ENCODE peak calls at places on chromosomes 16 and 17, in six cellular contexts. One of them, this sample, is unnamed.

GRCh38 chr17:77154187-77154586 is 13.4 kb downstream of the SEC14L1 start:
- DNase-seq in endodermal cell: no peak
- DNase-seq in PC-3: no peak
- DNase-seq in effector memory CD4-positive, alpha-beta T cell: no peak
- DNase-seq in aorta: no peak
- DNase-seq in esophagus muscularis mucosa: no peak
- DNase-seq in this sample: no peak

GRCh38 chr17:60410001-60410400 is 12.3 kb upstream of the CHCT1 start:
- DNase-seq in endodermal cell: no peak
- DNase-seq in PC-3: peak; percentile 21
- DNase-seq in effector memory CD4-positive, alpha-beta T cell: no peak
- DNase-seq in aorta: no peak
- DNase-seq in esophagus muscularis mucosa: no peak
- DNase-seq in this sample: no peak

GRCh38 chr17:48244814-48245213 is 137.2 kb downstream of the SNX11 start:
- DNase-seq in endodermal cell: no peak
- DNase-seq in PC-3: peak; percentile 81
- DNase-seq in effector memory CD4-positive, alpha-beta T cell: no peak
- DNase-seq in aorta: no peak
- DNase-seq in esophagus muscularis mucosa: no peak
- DNase-seq in this sample: no peak

GRCh38 chr17:8732406-8733065 is 12.1 kb downstream of the CCDC42 start:
- DNase-seq in endodermal cell: no peak
- DNase-seq in PC-3: no peak
- DNase-seq in effector memory CD4-positive, alpha-beta T cell: no peak
- DNase-seq in aorta: no peak
- DNase-seq in esophagus muscularis mucosa: no peak
- DNase-seq in this sample: no peak

GRCh38 chr16:77306050-77306616 is 106.9 kb downstream of the SYCE1L start:
- DNase-seq in endodermal cell: no peak
- DNase-seq in PC-3: peak; percentile 29
- DNase-seq in effector memory CD4-positive, alpha-beta T cell: no peak
- DNase-seq in aorta: no peak
- DNase-seq in esophagus muscularis mucosa: no peak
- DNase-seq in this sample: no peak

GRCh38 chr17:42381898-42382297 is 6.3 kb downstream of the STAT3 start:
- DNase-seq in endodermal cell: no peak
- DNase-seq in PC-3: no peak
- DNase-seq in effector memory CD4-positive, alpha-beta T cell: no peak
- DNase-seq in aorta: no peak
- DNase-seq in esophagus muscularis mucosa: no peak
- DNase-seq in this sample: no peak

GRCh38 chr16:71882505-71883192 is 1.3 kb downstream of the ZNF821 start:
- DNase-seq in endodermal cell: peak; percentile 86
- DNase-seq in PC-3: peak; percentile 81
- DNase-seq in effector memory CD4-positive, alpha-beta T cell: peak; percentile 73
- DNase-seq in aorta: no peak
- DNase-seq in esophagus muscularis mucosa: peak; percentile 94
- DNase-seq in this sample: peak; percentile 83

GRCh38 chr16:50444546-50444945 is 75.8 kb upstream of the BRD7 start:
- DNase-seq in endodermal cell: no peak
- DNase-seq in PC-3: no peak
- DNase-seq in effector memory CD4-positive, alpha-beta T cell: no peak
- DNase-seq in aorta: no peak
- DNase-seq in esophagus muscularis mucosa: no peak
- DNase-seq in this sample: no peak

GRCh38 chr16:69712277-69712676 is 14.1 kb downstream of the NQO1 start:
- DNase-seq in endodermal cell: no peak
- DNase-seq in PC-3: no peak
- DNase-seq in effector memory CD4-positive, alpha-beta T cell: no peak
- DNase-seq in aorta: no peak
- DNase-seq in esophagus muscularis mucosa: peak; percentile 50
- DNase-seq in this sample: no peak

GRCh38 chr17:80296221-80296620 is 35.6 kb downstream of the RNF213 start:
- DNase-seq in endodermal cell: no peak
- DNase-seq in PC-3: no peak
- DNase-seq in effector memory CD4-positive, alpha-beta T cell: no peak
- DNase-seq in aorta: no peak
- DNase-seq in esophagus muscularis mucosa: no peak
- DNase-seq in this sample: no peak

GRCh38 chr17:78358538-78359215 is 1.2 kb downstream of the SOCS3 start:
- DNase-seq in endodermal cell: peak; percentile 81
- DNase-seq in PC-3: no peak
- DNase-seq in effector memory CD4-positive, alpha-beta T cell: no peak
- DNase-seq in aorta: no peak
- DNase-seq in esophagus muscularis mucosa: no peak
- DNase-seq in this sample: peak; percentile 34

GRCh38 chr16:25063102-25063501 is 47.9 kb upstream of the ARHGAP17 start:
- DNase-seq in endodermal cell: no peak
- DNase-seq in PC-3: no peak
- DNase-seq in effector memory CD4-positive, alpha-beta T cell: no peak
- DNase-seq in aorta: no peak
- DNase-seq in esophagus muscularis mucosa: no peak
- DNase-seq in this sample: no peak

GRCh38 chr16:982152-983043 is 828 bp downstream of the SOX8 start:
- DNase-seq in endodermal cell: peak; percentile 75
- DNase-seq in PC-3: no peak
- DNase-seq in effector memory CD4-positive, alpha-beta T cell: no peak
- DNase-seq in aorta: no peak
- DNase-seq in esophagus muscularis mucosa: no peak
- DNase-seq in this sample: peak; percentile 10

GRCh38 chr17:69954241-69954933 is 120.6 kb upstream of the KCNJ16 start:
- DNase-seq in endodermal cell: no peak
- DNase-seq in PC-3: peak; percentile 65
- DNase-seq in effector memory CD4-positive, alpha-beta T cell: no peak
- DNase-seq in aorta: no peak
- DNase-seq in esophagus muscularis mucosa: no peak
- DNase-seq in this sample: no peak

GRCh38 chr16:12228607-12229499 is 252.3 kb downstream of the SNX29 start:
- DNase-seq in endodermal cell: peak; percentile 91
- DNase-seq in PC-3: peak; percentile 61
- DNase-seq in effector memory CD4-positive, alpha-beta T cell: no peak
- DNase-seq in aorta: peak; percentile 51
- DNase-seq in esophagus muscularis mucosa: no peak
- DNase-seq in this sample: peak; percentile 39

GRCh38 chr17:14010999-14011692 is 58.2 kb upstream of the COX10 start:
- DNase-seq in endodermal cell: no peak
- DNase-seq in PC-3: no peak
- DNase-seq in effector memory CD4-positive, alpha-beta T cell: no peak
- DNase-seq in aorta: no peak
- DNase-seq in esophagus muscularis mucosa: no peak
- DNase-seq in this sample: no peak

GRCh38 chr16:88306411-88306810 is 76.3 kb upstream of the ZNF469 start:
- DNase-seq in endodermal cell: no peak
- DNase-seq in PC-3: no peak
- DNase-seq in effector memory CD4-positive, alpha-beta T cell: no peak
- DNase-seq in aorta: no peak
- DNase-seq in esophagus muscularis mucosa: no peak
- DNase-seq in this sample: no peak
- H3K27ac ChIP-seq in endodermal cell: no peak overlapping the region
- H3K27ac ChIP-seq in PC-3: no peak overlapping the region
- H3K27ac ChIP-seq in effector memory CD4-positive, alpha-beta T cell: no peak overlapping the region
- H3K27ac ChIP-seq in aorta: no peak overlapping the region
- H3K27ac ChIP-seq in esophagus muscularis mucosa: no peak overlapping the region
- H3K27ac ChIP-seq in this sample: no peak overlapping the region

GRCh38 chr17:43542854-43543253 is 3.3 kb downstream of the ETV4 start:
- DNase-seq in endodermal cell: no peak
- DNase-seq in PC-3: no peak
- DNase-seq in effector memory CD4-positive, alpha-beta T cell: no peak
- DNase-seq in aorta: no peak
- DNase-seq in esophagus muscularis mucosa: no peak
- DNase-seq in this sample: no peak
- H3K4me1 ChIP-seq in endodermal cell: peaks cover 11% of the 10 kb centered on the region
- H3K4me1 ChIP-seq in PC-3: peaks cover 33% of the 10 kb centered on the region
- H3K4me1 ChIP-seq in effector memory CD4-positive, alpha-beta T cell: peaks cover 20% of the 10 kb centered on the region
- H3K4me1 ChIP-seq in aorta: no peaks in the 10 kb centered on the region
- H3K4me1 ChIP-seq in esophagus muscularis mucosa: peaks cover 31% of the 10 kb centered on the region
- H3K4me1 ChIP-seq in this sample: peaks cover 33% of the 10 kb centered on the region

DNA sequence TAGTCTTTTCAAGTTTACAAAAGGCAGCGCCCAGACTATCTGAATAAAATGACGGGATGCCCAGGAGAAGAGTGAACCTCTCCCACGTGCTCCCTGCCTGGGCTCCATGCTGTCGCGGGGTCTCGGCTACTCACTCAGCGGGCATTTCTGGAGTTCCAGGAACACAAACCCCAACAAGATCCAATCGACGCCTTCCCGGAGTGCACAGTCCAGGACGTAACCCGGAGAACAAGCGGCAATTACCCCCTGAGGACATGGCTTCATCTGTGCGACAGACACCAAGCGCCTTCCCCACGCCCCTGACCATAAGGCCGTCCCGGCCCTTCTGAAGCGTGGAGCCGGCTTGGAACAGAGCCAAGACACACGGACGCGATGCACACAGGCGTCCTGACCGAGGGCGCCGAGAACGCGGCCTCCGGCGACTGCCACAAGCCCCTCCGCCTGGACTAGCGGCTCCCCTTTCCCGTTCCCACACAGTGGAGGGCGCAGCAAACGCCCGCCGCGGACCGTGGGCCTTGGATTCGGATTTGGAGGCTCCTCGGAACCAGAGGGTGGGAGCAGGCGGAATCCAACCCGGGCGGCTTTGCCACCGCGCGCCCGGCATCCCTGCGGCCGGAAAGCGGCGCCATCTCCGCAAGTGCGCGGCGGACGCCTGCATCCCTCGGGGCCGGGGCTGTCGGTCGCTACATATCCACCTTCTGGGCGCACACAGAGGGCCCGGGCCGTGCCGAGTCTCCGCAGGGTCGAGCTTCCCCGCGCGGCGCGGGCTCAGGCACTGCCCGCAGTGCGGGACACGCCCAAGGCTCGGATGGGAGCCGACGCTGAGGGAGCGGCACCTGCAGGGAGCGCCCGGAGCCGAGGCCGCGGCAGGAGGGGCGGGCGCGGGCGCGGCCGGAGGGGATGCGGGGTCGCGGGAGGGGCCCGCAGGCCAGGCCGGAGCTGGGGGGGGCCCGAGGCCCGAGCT is 725 bp downstream of the ABCA3 start:
- DNase-seq in endodermal cell: peak; percentile 82
- DNase-seq in PC-3: peak; percentile 47
- DNase-seq in effector memory CD4-positive, alpha-beta T cell: no peak
- DNase-seq in aorta: peak; percentile 69
- DNase-seq in esophagus muscularis mucosa: no peak
- DNase-seq in this sample: peak; percentile 53
- H3K27ac ChIP-seq in endodermal cell: no peak overlapping the region
- H3K27ac ChIP-seq in PC-3: no peak overlapping the region
- H3K27ac ChIP-seq in effector memory CD4-positive, alpha-beta T cell: no peak overlapping the region
- H3K27ac ChIP-seq in aorta: no peak overlapping the region
- H3K27ac ChIP-seq in esophagus muscularis mucosa: peak overlapping the region; percentile 61
- H3K27ac ChIP-seq in this sample: peak overlapping the region; percentile 50

GRCh38 chr17:71900830-71901229 is 220.0 kb upstream of the SOX9 start:
- DNase-seq in endodermal cell: no peak
- DNase-seq in PC-3: peak; percentile 98
- DNase-seq in effector memory CD4-positive, alpha-beta T cell: no peak
- DNase-seq in aorta: no peak
- DNase-seq in esophagus muscularis mucosa: no peak
- DNase-seq in this sample: no peak
- H3K4me1 ChIP-seq in endodermal cell: no peaks in the 10 kb centered on the region
- H3K4me1 ChIP-seq in PC-3: peaks cover 54% of the 10 kb centered on the region
- H3K4me1 ChIP-seq in effector memory CD4-positive, alpha-beta T cell: no peaks in the 10 kb centered on the region
- H3K4me1 ChIP-seq in aorta: no peaks in the 10 kb centered on the region
- H3K4me1 ChIP-seq in esophagus muscularis mucosa: no peaks in the 10 kb centered on the region
- H3K4me1 ChIP-seq in this sample: no peaks in the 10 kb centered on the region

DNA sequence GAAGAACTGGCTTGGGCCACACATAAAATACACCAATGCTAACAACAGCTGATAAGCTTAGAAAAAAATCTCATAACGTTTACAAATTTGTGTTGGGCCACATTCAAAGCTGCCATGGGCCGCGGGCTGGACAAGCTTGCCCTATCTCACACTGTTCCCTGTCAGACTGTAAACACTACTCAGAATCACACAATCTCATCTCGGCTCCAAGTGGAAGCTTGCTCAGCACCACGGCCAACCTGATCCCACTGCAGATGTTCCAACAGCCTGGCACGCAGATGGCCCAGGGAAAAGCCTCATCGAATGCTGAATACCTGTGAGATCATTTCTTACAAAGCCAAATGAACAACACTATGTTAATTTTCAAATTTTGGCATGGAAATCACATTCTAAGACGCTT is 125.8 kb downstream of the ANKRD11 start:
- DNase-seq in endodermal cell: no peak
- DNase-seq in PC-3: no peak
- DNase-seq in effector memory CD4-positive, alpha-beta T cell: no peak
- DNase-seq in aorta: no peak
- DNase-seq in esophagus muscularis mucosa: no peak
- DNase-seq in this sample: no peak
- H3K27ac ChIP-seq in endodermal cell: no peak overlapping the region
- H3K27ac ChIP-seq in PC-3: peak overlapping the region; percentile 97
- H3K27ac ChIP-seq in effector memory CD4-positive, alpha-beta T cell: peak overlapping the region; percentile 4
- H3K27ac ChIP-seq in aorta: no peak overlapping the region
- H3K27ac ChIP-seq in esophagus muscularis mucosa: no peak overlapping the region
- H3K27ac ChIP-seq in this sample: no peak overlapping the region

DNA sequence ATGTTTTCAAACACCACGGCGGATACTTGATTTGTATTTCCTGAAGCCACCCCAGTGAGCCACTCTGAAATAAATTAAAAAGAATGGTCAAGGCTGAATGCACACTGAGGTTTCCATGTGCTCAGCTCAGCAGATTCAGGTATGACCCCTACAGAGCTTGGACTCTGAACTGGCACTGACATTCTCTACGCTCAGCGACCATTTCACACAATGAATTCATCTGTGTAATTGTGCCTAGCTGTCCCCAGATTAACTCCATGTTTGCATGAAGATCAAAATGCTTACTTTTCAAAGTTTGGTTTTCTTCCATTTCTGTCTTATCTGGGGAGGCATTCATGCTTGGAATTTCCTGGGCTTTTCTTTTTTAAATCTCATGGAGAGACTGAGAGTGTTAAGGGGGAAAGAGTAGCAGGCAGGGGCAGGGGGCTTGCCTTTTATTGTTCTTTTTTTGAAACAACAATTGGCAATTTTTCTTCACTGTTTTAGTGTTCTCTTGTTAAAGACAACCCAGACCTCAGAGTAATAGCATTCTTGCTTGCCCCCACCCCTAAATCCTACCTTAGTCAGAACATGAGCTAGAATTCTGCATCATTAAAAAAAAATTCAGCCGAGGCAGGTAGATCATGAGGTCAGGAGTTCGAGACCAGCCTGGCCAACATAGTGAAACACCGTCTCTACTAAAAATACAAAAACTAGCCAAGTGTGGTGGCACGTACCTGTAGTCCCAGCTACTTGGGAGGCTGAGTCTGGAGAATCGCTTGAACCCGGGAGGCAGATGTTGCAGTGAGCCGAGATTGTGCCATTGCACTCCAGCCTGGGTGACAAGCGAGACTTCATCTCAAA is 85.5 kb upstream of the HNF1B start:
- DNase-seq in endodermal cell: peak; percentile 43
- DNase-seq in PC-3: no peak
- DNase-seq in effector memory CD4-positive, alpha-beta T cell: no peak
- DNase-seq in aorta: no peak
- DNase-seq in esophagus muscularis mucosa: no peak
- DNase-seq in this sample: no peak
- H3K4me1 ChIP-seq in endodermal cell: peaks cover 10% of the 10 kb centered on the region
- H3K4me1 ChIP-seq in PC-3: peaks cover 8% of the 10 kb centered on the region
- H3K4me1 ChIP-seq in effector memory CD4-positive, alpha-beta T cell: peaks cover 3% of the 10 kb centered on the region
- H3K4me1 ChIP-seq in aorta: no peaks in the 10 kb centered on the region
- H3K4me1 ChIP-seq in esophagus muscularis mucosa: no peaks in the 10 kb centered on the region
- H3K4me1 ChIP-seq in this sample: peaks cover 1% of the 10 kb centered on the region